ENCODE peak calls at places on chromosomes 6 and 20, in five cellular contexts. K is GM20000, V is mesothelial cell of epicardium, F is GOT3, L is SK-N-DZ. J is an unnamed sample.

GRCh38 chr20:22522701-22523100 is 61.7 kb downstream of the FOXA2 start:
- DNase-seq in K (no peak), V (no peak), F (no peak), L (no peak), J (no peak)

GRCh38 chr6:131231103-131231502 is 95.8 kb downstream of the AKAP7 start:
- DNase-seq in K (no peak), V (no peak), F (no peak), L (no peak), J (no peak)

GRCh38 chr20:46984391-46984790 is 89.7 kb downstream of the EYA2 start:
- DNase-seq in K (no peak), V (no peak), F (no peak), L (no peak), J (no peak)

GRCh38 chr6:119985952-119986736 is 636.6 kb upstream of the MAN1A1 start:
- DNase-seq in K (no peak), V (no peak), F (no peak), L (no peak), J (no peak)

GRCh38 chr20:54155736-54156317 is 18.0 kb downstream of the CYP24A1 start:
- DNase-seq in K (no peak), V (no peak), F (no peak), L (no peak), J (no peak)

GRCh38 chr20:34302312-34302722 is 838 bp downstream of the AHCY start:
- DNase-seq in K (no peak), V (no peak), F (no peak), L (no peak), J (no peak)

GRCh38 chr20:24468401-24469115 is 871 bp upstream of the SYNDIG1 start:
- DNase-seq in K (no peak), V (no peak), F (no peak), L (no peak), J (no peak)

GRCh38 chr6:22366214-22366613 is 69.4 kb upstream of the PRL start:
- DNase-seq in K (no peak), V (no peak), F (no peak), L (no peak), J (no peak)

J was measured in omental fat pad.